ENCODE peak calls at places on chromosomes 16 and 17, in eight cellular contexts. One of them, this sample, is unnamed.

GRCh38 chr17:42404326-42405055 is 16.2 kb upstream of the STAT3 start:
- DNase-seq in tibial artery: no peak
- DNase-seq in mucosa of descending colon: no peak
- DNase-seq in cardiac fibroblast: no peak
- DNase-seq in effector memory CD4-positive, alpha-beta T cell: no peak
- DNase-seq in AG10803: no peak
- DNase-seq in A549: no peak
- DNase-seq in Panc1: no peak
- DNase-seq in this sample: no peak

GRCh38 chr16:9480503-9480902 is 389.1 kb downstream of the HAPSTR1 start:
- DNase-seq in tibial artery: no peak
- DNase-seq in mucosa of descending colon: no peak
- DNase-seq in cardiac fibroblast: no peak
- DNase-seq in effector memory CD4-positive, alpha-beta T cell: no peak
- DNase-seq in AG10803: no peak
- DNase-seq in A549: no peak
- DNase-seq in Panc1: no peak
- DNase-seq in this sample: no peak

GRCh38 chr17:62627904-62628603 is 584 bp downstream of the MRC2 start:
- DNase-seq in tibial artery: peak; percentile 83
- DNase-seq in mucosa of descending colon: no peak
- DNase-seq in cardiac fibroblast: peak; percentile 77
- DNase-seq in effector memory CD4-positive, alpha-beta T cell: no peak
- DNase-seq in AG10803: peak; percentile 80
- DNase-seq in A549: peak; percentile 55
- DNase-seq in Panc1: no peak
- DNase-seq in this sample: peak; percentile 59

GRCh38 chr17:48522031-48522593 is 8.7 kb downstream of the HOXB1 start:
- DNase-seq in tibial artery: no peak
- DNase-seq in mucosa of descending colon: no peak
- DNase-seq in cardiac fibroblast: no peak
- DNase-seq in effector memory CD4-positive, alpha-beta T cell: no peak
- DNase-seq in AG10803: no peak
- DNase-seq in A549: peak; percentile 59
- DNase-seq in Panc1: no peak
- DNase-seq in this sample: no peak

GRCh38 chr16:11202260-11203091 is 53.5 kb downstream of the SOCS1 start:
- DNase-seq in tibial artery: no peak
- DNase-seq in mucosa of descending colon: no peak
- DNase-seq in cardiac fibroblast: peak; percentile 66
- DNase-seq in effector memory CD4-positive, alpha-beta T cell: no peak
- DNase-seq in AG10803: peak; percentile 62
- DNase-seq in A549: no peak
- DNase-seq in Panc1: peak; percentile 5
- DNase-seq in this sample: no peak

GRCh38 chr17:36017799-36018198 is at the start of gene CCL23:
- DNase-seq in tibial artery: no peak
- DNase-seq in mucosa of descending colon: no peak
- DNase-seq in cardiac fibroblast: no peak
- DNase-seq in effector memory CD4-positive, alpha-beta T cell: no peak
- DNase-seq in AG10803: no peak
- DNase-seq in A549: no peak
- DNase-seq in Panc1: no peak
- DNase-seq in this sample: no peak

GRCh38 chr16:70594569-70594968 is 51.8 kb upstream of the IL34 start:
- DNase-seq in tibial artery: peak; percentile 86
- DNase-seq in mucosa of descending colon: no peak
- DNase-seq in cardiac fibroblast: no peak
- DNase-seq in effector memory CD4-positive, alpha-beta T cell: no peak
- DNase-seq in AG10803: no peak
- DNase-seq in A549: no peak
- DNase-seq in Panc1: no peak
- DNase-seq in this sample: peak; percentile 78

GRCh38 chr17:63524051-63524450 is 893 bp downstream of the KCNH6 start:
- DNase-seq in tibial artery: no peak
- DNase-seq in mucosa of descending colon: no peak
- DNase-seq in cardiac fibroblast: no peak
- DNase-seq in effector memory CD4-positive, alpha-beta T cell: no peak
- DNase-seq in AG10803: no peak
- DNase-seq in A549: no peak
- DNase-seq in Panc1: no peak
- DNase-seq in this sample: no peak

GRCh38 chr16:18966791-18967190 is 16.9 kb upstream of the TMC7 start:
- DNase-seq in tibial artery: no peak
- DNase-seq in mucosa of descending colon: no peak
- DNase-seq in cardiac fibroblast: no peak
- DNase-seq in effector memory CD4-positive, alpha-beta T cell: no peak
- DNase-seq in AG10803: no peak
- DNase-seq in A549: no peak
- DNase-seq in Panc1: no peak
- DNase-seq in this sample: no peak

GRCh38 chr16:18969855-18970240 is 13.9 kb upstream of the TMC7 start:
- DNase-seq in tibial artery: no peak
- DNase-seq in mucosa of descending colon: no peak
- DNase-seq in cardiac fibroblast: no peak
- DNase-seq in effector memory CD4-positive, alpha-beta T cell: no peak
- DNase-seq in AG10803: no peak
- DNase-seq in A549: no peak
- DNase-seq in Panc1: no peak
- DNase-seq in this sample: no peak

GRCh38 chr16:18975109-18975508 is 8.6 kb upstream of the TMC7 start:
- DNase-seq in tibial artery: no peak
- DNase-seq in mucosa of descending colon: no peak
- DNase-seq in cardiac fibroblast: no peak
- DNase-seq in effector memory CD4-positive, alpha-beta T cell: no peak
- DNase-seq in AG10803: no peak
- DNase-seq in A549: no peak
- DNase-seq in Panc1: no peak
- DNase-seq in this sample: no peak

GRCh38 chr16:18965555-18965954 is 18.2 kb upstream of the TMC7 start:
- DNase-seq in tibial artery: no peak
- DNase-seq in mucosa of descending colon: no peak
- DNase-seq in cardiac fibroblast: no peak
- DNase-seq in effector memory CD4-positive, alpha-beta T cell: no peak
- DNase-seq in AG10803: no peak
- DNase-seq in A549: no peak
- DNase-seq in Panc1: no peak
- DNase-seq in this sample: no peak

DNA sequence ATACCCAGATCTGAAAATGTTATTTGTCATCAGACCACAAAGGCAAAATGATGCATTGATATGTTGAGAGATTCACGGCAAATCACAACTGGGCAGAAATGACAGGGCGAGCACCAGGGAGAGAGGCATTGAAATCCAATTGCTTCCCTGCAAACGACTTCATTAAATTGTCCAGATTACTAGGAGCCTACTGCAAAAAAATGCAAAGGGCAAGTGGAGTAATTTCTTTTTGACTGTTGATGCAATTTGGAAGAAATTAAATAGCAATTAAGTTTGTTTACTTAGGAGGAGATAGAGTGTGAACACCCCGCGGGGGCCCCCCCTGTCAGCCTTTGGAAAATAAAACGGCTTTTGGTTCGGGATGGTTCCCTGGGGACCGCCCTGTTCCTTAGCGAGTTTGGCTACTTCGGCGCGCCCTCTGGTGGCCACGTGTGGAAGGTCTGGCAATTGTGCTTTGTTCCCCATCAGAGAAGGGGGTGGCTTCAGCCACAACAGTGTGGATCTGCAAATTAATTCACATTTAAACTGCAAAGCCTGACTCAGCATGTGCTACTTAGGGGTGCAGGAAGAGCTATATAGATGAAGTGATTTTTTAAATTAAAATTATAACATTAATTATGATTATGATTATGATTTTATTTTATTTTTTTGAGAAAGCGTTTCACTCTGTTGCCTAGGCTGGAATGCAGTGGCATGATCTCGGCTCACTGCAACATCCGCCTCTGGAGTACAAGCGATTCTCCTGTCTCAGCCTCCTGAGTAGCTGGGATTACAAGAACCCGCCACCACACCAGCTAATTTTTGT is 14.5 kb upstream of the TMC7 start:
- DNase-seq in tibial artery: peak; percentile 92
- DNase-seq in mucosa of descending colon: peak; percentile 91
- DNase-seq in cardiac fibroblast: peak; percentile 84
- DNase-seq in effector memory CD4-positive, alpha-beta T cell: peak; percentile 64
- DNase-seq in AG10803: peak; percentile 68
- DNase-seq in A549: peak; percentile 94
- DNase-seq in Panc1: no peak
- DNase-seq in this sample: peak; percentile 77
- H3K4me3 ChIP-seq in tibial artery: peak overlapping the region; percentile 43
- H3K4me3 ChIP-seq in mucosa of descending colon: no peak overlapping the region
- H3K4me3 ChIP-seq in cardiac fibroblast: peak overlapping the region; percentile 19
- H3K4me3 ChIP-seq in effector memory CD4-positive, alpha-beta T cell: peak overlapping the region; percentile 7
- H3K4me3 ChIP-seq in AG10803: peak overlapping the region; percentile 58
- H3K4me3 ChIP-seq in A549: peak overlapping the region; percentile 34
- H3K4me3 ChIP-seq in Panc1: peak overlapping the region; percentile 42
- H3K4me3 ChIP-seq in this sample: peak overlapping the region; percentile 27

GRCh38 chr17:79830763-79831366 is 8.4 kb downstream of the CBX4 start:
- DNase-seq in tibial artery: no peak
- DNase-seq in mucosa of descending colon: no peak
- DNase-seq in cardiac fibroblast: no peak
- DNase-seq in effector memory CD4-positive, alpha-beta T cell: no peak
- DNase-seq in AG10803: no peak
- DNase-seq in A549: no peak
- DNase-seq in Panc1: no peak
- DNase-seq in this sample: no peak

GRCh38 chr17:79833744-79834574 is 5.3 kb downstream of the CBX4 start:
- DNase-seq in tibial artery: no peak
- DNase-seq in mucosa of descending colon: peak; percentile 20
- DNase-seq in cardiac fibroblast: no peak
- DNase-seq in effector memory CD4-positive, alpha-beta T cell: no peak
- DNase-seq in AG10803: no peak
- DNase-seq in A549: no peak
- DNase-seq in Panc1: no peak
- DNase-seq in this sample: no peak

GRCh38 chr17:79833110-79833450 is 6.2 kb downstream of the CBX4 start:
- DNase-seq in tibial artery: no peak
- DNase-seq in mucosa of descending colon: no peak
- DNase-seq in cardiac fibroblast: no peak
- DNase-seq in effector memory CD4-positive, alpha-beta T cell: no peak
- DNase-seq in AG10803: no peak
- DNase-seq in A549: no peak
- DNase-seq in Panc1: no peak
- DNase-seq in this sample: no peak

GRCh38 chr17:79831367-79832210 is 7.7 kb downstream of the CBX4 start:
- DNase-seq in tibial artery: no peak
- DNase-seq in mucosa of descending colon: peak; percentile 59
- DNase-seq in cardiac fibroblast: no peak
- DNase-seq in effector memory CD4-positive, alpha-beta T cell: no peak
- DNase-seq in AG10803: no peak
- DNase-seq in A549: no peak
- DNase-seq in Panc1: no peak
- DNase-seq in this sample: no peak

DNA sequence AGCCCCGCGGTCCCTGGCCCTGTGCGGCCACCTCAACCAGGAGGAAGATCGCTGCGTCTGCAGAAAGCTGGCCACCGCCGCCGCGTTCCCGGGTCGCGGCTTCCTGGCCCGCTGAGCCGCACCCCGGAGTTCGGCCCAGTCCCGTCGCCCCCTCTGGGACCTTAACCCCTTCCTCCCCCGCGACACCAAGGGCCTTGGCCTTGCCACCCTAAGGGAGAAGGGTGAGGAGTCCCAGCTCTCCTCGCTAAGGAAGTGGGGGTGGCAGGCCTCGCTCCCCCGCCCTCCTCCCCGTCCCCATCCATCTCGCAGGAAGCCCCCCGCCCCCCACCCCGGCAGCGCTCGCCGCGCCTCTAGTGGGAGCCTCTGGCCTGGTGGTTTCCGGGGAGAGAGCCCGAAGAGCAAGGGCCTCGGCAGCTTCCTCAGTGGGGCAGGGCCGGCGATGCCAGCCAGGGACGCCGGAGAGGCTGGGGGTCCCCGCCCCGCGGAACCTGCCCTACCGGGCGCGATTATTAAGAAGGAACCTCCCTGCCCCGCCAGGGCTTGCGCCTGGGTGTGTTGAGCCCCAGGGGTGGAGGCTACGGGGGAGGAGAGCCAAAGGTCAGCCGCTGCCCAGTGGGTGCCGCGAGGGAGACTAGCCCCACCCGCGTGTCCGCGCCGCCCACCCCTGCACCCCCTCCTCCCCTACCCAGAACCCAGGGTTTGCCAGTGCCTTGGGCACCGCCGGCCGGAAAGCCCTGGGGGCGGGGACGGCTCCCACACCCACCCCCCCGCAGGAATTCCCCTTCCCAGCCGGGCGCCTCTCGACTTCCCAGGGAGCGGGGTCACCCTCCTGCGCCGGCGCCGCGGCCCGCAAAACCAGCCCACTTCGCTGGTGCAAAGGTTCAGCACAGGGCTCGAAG is 6.8 kb downstream of the CBX4 start:
- DNase-seq in tibial artery: no peak
- DNase-seq in mucosa of descending colon: peak; percentile 47
- DNase-seq in cardiac fibroblast: no peak
- DNase-seq in effector memory CD4-positive, alpha-beta T cell: no peak
- DNase-seq in AG10803: no peak
- DNase-seq in A549: no peak
- DNase-seq in Panc1: no peak
- DNase-seq in this sample: no peak
- H3K4me3 ChIP-seq in tibial artery: peak overlapping the region; percentile 29
- H3K4me3 ChIP-seq in mucosa of descending colon: no peak overlapping the region
- H3K4me3 ChIP-seq in cardiac fibroblast: no peak overlapping the region
- H3K4me3 ChIP-seq in effector memory CD4-positive, alpha-beta T cell: no peak overlapping the region
- H3K4me3 ChIP-seq in AG10803: no peak overlapping the region
- H3K4me3 ChIP-seq in A549: peak overlapping the region; percentile 36
- H3K4me3 ChIP-seq in Panc1: peak overlapping the region; percentile 29
- H3K4me3 ChIP-seq in this sample: no peak overlapping the region

GRCh38 chr16:3150346-3151218 is 15.8 kb downstream of the ZNF213 start:
- DNase-seq in tibial artery: peak; percentile 97
- DNase-seq in mucosa of descending colon: peak; percentile 98
- DNase-seq in cardiac fibroblast: peak; percentile 98
- DNase-seq in effector memory CD4-positive, alpha-beta T cell: peak; percentile 94
- DNase-seq in AG10803: peak; percentile 93
- DNase-seq in A549: peak; percentile 86
- DNase-seq in Panc1: peak; percentile 99
- DNase-seq in this sample: peak; percentile 95

GRCh38 chr16:3149630-3150345 is 15.0 kb downstream of the ZNF213 start:
- DNase-seq in tibial artery: peak; percentile 82
- DNase-seq in mucosa of descending colon: peak; percentile 87
- DNase-seq in cardiac fibroblast: peak; percentile 65
- DNase-seq in effector memory CD4-positive, alpha-beta T cell: no peak
- DNase-seq in AG10803: peak; percentile 63
- DNase-seq in A549: peak; percentile 78
- DNase-seq in Panc1: no peak
- DNase-seq in this sample: peak; percentile 55

GRCh38 chr16:3153077-3153368 is 18.2 kb downstream of the ZNF213 start:
- DNase-seq in tibial artery: no peak
- DNase-seq in mucosa of descending colon: no peak
- DNase-seq in cardiac fibroblast: no peak
- DNase-seq in effector memory CD4-positive, alpha-beta T cell: no peak
- DNase-seq in AG10803: no peak
- DNase-seq in A549: no peak
- DNase-seq in Panc1: no peak
- DNase-seq in this sample: no peak

GRCh38 chr16:3152022-3152272 is 17.1 kb downstream of the ZNF213 start:
- DNase-seq in tibial artery: no peak
- DNase-seq in mucosa of descending colon: no peak
- DNase-seq in cardiac fibroblast: no peak
- DNase-seq in effector memory CD4-positive, alpha-beta T cell: no peak
- DNase-seq in AG10803: no peak
- DNase-seq in A549: no peak
- DNase-seq in Panc1: no peak
- DNase-seq in this sample: no peak

GRCh38 chr16:3152273-3153076 is 17.6 kb downstream of the ZNF213 start:
- DNase-seq in tibial artery: peak; percentile 95
- DNase-seq in mucosa of descending colon: peak; percentile 90
- DNase-seq in cardiac fibroblast: peak; percentile 95
- DNase-seq in effector memory CD4-positive, alpha-beta T cell: peak; percentile 53
- DNase-seq in AG10803: peak; percentile 87
- DNase-seq in A549: peak; percentile 78
- DNase-seq in Panc1: peak; percentile 96
- DNase-seq in this sample: peak; percentile 91
- H3K4me3 ChIP-seq in tibial artery: peak overlapping the region; percentile 58
- H3K4me3 ChIP-seq in mucosa of descending colon: no peak overlapping the region
- H3K4me3 ChIP-seq in cardiac fibroblast: peak overlapping the region; percentile 49
- H3K4me3 ChIP-seq in effector memory CD4-positive, alpha-beta T cell: peak overlapping the region; percentile 24
- H3K4me3 ChIP-seq in AG10803: peak overlapping the region; percentile 66
- H3K4me3 ChIP-seq in A549: peak overlapping the region; percentile 49
- H3K4me3 ChIP-seq in Panc1: peak overlapping the region; percentile 96
- H3K4me3 ChIP-seq in this sample: peak overlapping the region; percentile 65

DNA sequence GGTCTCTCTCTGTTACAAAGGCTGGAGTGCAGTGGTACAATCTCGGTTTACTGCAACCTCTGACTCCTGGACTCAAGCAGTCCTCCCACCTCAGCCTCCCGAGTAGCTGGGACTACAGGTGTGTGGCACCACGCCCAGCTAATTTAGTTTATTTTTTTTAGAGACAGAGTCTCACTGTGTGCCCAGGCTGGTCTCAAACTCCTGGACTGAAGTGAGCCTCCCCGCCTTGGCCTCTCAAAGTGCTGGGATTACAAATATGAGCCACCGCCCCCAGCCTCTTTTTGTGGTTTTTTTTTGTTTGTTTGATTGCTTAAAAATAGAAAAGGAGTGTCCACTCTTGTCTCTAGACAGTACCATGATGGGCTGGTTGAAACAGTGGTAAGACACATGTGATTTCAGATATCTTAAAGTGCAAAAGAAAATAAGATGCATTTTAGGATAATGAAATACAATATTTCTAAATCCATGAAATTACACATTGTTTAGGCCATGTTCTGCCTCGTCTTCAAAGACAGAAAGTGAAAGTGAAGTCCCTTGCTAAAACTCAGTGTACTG is 27.4 kb downstream of the KIAA0513 start:
- DNase-seq in tibial artery: no peak
- DNase-seq in mucosa of descending colon: no peak
- DNase-seq in cardiac fibroblast: no peak
- DNase-seq in effector memory CD4-positive, alpha-beta T cell: no peak
- DNase-seq in AG10803: no peak
- DNase-seq in A549: no peak
- DNase-seq in Panc1: no peak
- DNase-seq in this sample: no peak
- H3K4me3 ChIP-seq in tibial artery: peak overlapping the region; percentile 35
- H3K4me3 ChIP-seq in mucosa of descending colon: no peak overlapping the region
- H3K4me3 ChIP-seq in cardiac fibroblast: peak overlapping the region; percentile 12
- H3K4me3 ChIP-seq in effector memory CD4-positive, alpha-beta T cell: peak overlapping the region; percentile 38
- H3K4me3 ChIP-seq in AG10803: peak overlapping the region; percentile 42
- H3K4me3 ChIP-seq in A549: no peak overlapping the region
- H3K4me3 ChIP-seq in Panc1: peak overlapping the region; percentile 34
- H3K4me3 ChIP-seq in this sample: peak overlapping the region; percentile 7